ENCODE peak calls at places on chromosomes 12 and 14, in five cellular contexts. T, F, P, U and D are unnamed samples.

GRCh38 chr12:72272731-72273498 is 745 bp downstream of the TRHDE start:
- DNase-seq in U (no peak), T (no peak), F (peak), P (no peak), D (no peak)

GRCh38 chr12:109870648-109871047 is 9.7 kb downstream of the GLTP start:
- DNase-seq in F (no peak), T (no peak), P (no peak), U (no peak), D (no peak)

GRCh38 chr12:28988384-28988704 is 160.7 kb upstream of the FAR2 start:
- DNase-seq in T (no peak), F (no peak), U (no peak), P (no peak), D (no peak)

GRCh38 chr12:14403711-14404164 is 38.3 kb downstream of the ATF7IP start:
- DNase-seq in F (no peak), U (no peak), P (peak), T (no peak), D (no peak)

GRCh38 chr14:58789106-58789505 is 151.3 kb downstream of the DACT1 start:
- DNase-seq in U (no peak), P (no peak), F (peak), T (no peak), D (no peak)

GRCh38 chr14:87411370-87411769 is 581.6 kb downstream of the GALC start:
- DNase-seq in T (no peak), F (no peak), P (no peak), U (no peak), D (no peak)

GRCh38 chr12:13635709-13636108 is 345.7 kb downstream of the GRIN2B start:
- DNase-seq in P (no peak), U (no peak), T (no peak), F (no peak), D (no peak)

GRCh38 chr12:89826468-89826867 is 117.8 kb upstream of the ATP2B1 start:
- DNase-seq in U (no peak), F (no peak), P (no peak), T (no peak), D (no peak)

GRCh38 chr12:5796171-5797091 is 148.6 kb downstream of the ANO2 start:
- DNase-seq in F (peak), T (peak), P (no peak), U (peak), D (peak)

GRCh38 chr12:105317453-105317852 is 13.0 kb upstream of the C12orf75 start:
- DNase-seq in F (no peak), U (no peak), P (no peak), T (no peak), D (no peak)

GRCh38 chr12:28882444-28882843 is 266.6 kb upstream of the FAR2 start:
- DNase-seq in T (no peak), F (no peak), P (no peak), U (peak), D (no peak)

GRCh38 chr12:76026643-76027063 is 4.9 kb downstream of the PHLDA1 start:
- DNase-seq in P (no peak), T (no peak), F (no peak), U (no peak), D (peak)

GRCh38 chr14:53954551-53955233 is 1.9 kb downstream of the BMP4 start:
- DNase-seq in U (no peak), T (no peak), P (no peak), F (no peak), D (no peak)

GRCh38 chr14:53953828-53954550 is 2.6 kb downstream of the BMP4 start:
- DNase-seq in U (no peak), P (no peak), F (peak), T (peak), D (peak)

GRCh38 chr14:53953002-53953827 is 3.4 kb downstream of the BMP4 start:
- DNase-seq in U (peak), T (peak), P (no peak), F (peak), D (peak)

GRCh38 chr14:53951661-53952265 is 4.9 kb downstream of the BMP4 start:
- DNase-seq in P (no peak), T (no peak), U (no peak), F (peak), D (no peak)

GRCh38 chr14:53952533-53952932 is 4.1 kb downstream of the BMP4 start:
- DNase-seq in U (no peak), P (no peak), F (peak), T (no peak), D (no peak)
- TF ChIP-seq JUNB in U (no peak), P (no peak), F (no peak), T (no peak), D (no peak)

GRCh38 chr12:57479376-57480115 is at the start of gene ARHGAP9:
- DNase-seq in T (no peak), P (peak), U (no peak), F (no peak), D (no peak)
- TF ChIP-seq JUNB in T (no peak), P (no peak), U (no peak), F (no peak), D (no peak)

DNA sequence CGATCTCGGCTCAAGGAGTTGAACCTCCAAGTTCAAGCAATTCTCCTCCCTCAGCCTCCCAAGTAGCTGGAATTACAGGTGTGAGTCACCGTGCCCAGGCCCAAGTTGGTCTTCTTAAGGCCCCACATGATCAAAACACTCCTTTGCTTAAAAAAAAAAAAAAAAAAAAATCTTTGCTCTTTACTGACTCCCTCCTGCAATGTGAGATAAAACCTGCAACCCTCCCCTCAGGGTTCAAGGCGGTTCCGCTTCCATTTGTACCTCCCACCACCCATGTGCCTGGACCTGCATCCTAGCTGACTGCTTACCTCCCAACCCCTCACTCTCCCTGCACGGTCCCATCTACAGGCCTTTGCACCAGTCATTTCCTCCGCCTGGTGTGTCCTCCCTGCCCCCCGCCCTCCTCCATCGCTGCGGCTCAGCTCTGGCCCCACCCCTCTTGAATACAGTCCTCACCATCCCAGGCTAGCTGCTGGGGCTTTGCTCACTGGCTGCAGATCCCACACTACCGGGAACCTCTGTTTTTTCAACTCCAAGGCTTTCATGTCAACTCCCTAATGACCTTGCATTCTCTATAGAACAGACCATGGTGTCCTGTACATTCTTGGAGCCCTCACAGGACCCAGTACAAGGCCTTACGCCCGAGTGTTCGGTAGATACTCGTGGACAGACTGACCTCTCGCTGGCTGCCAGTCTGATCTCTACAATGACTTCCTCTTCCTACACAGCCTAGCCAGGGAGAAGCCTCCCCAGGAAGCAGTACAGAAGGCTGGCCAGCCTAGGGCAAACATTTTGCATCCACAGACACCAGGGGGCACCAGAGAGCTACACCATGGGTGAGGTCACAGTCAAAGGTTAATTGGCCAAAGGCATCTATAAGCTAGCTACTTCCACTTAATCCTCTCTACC is 14.2 kb upstream of the PNMA1 start:
- DNase-seq in U (peak), F (peak), T (peak), P (no peak), D (peak)
- TF ChIP-seq JUNB in U (no peak), F (no peak), T (no peak), P (no peak), D (no peak)

GRCh38 chr12:26825459-26826016 is 7.5 kb downstream of the ITPR2 start:
- DNase-seq in F (no peak), U (no peak), P (no peak), T (no peak), D (no peak)
- TF ChIP-seq JUNB in F (no peak), U (no peak), P (no peak), T (no peak), D (no peak)